ENCODE peak calls at places on chromosomes 3 and 15, in four cellular contexts. T is cardiac muscle cell, Z is AG04450, L is progenitor cell of endocrine pancreas. Y is an unnamed sample.

GRCh38 chr15:74025436-74025835 is 30.9 kb downstream of the PML start:
- DNase-seq in L (no peak), Z (no peak), T (peak), Y (no peak)

GRCh38 chr3:111667621-111668239 is 72.6 kb upstream of the ZBED2 start:
- DNase-seq in Z (no peak), L (no peak), T (peak), Y (no peak)

GRCh38 chr3:17632401-17633100 is 109.9 kb downstream of the TBC1D5 start:
- DNase-seq in Z (peak), T (peak), L (no peak), Y (no peak)

GRCh38 chr3:10380906-10381795 is 60.2 kb upstream of the SEC13 start:
- DNase-seq in Z (no peak), L (no peak), T (no peak), Y (no peak)

GRCh38 chr15:36029606-36030005 is 483.6 kb upstream of the DPH6 start:
- DNase-seq in T (peak), L (no peak), Z (peak), Y (no peak)

GRCh38 chr3:11465744-11466611 is 177.7 kb downstream of the VGLL4 start:
- DNase-seq in L (no peak), T (peak), Z (no peak), Y (no peak)

GRCh38 chr3:21390856-21391255 is 360.2 kb downstream of the ZNF385D start:
- DNase-seq in T (peak), Z (no peak), L (no peak), Y (no peak)

GRCh38 chr3:9345041-9345440 is 17.8 kb upstream of the THUMPD3 start:
- DNase-seq in Z (no peak), T (no peak), L (no peak), Y (no peak)

GRCh38 chr3:172708905-172709775 is 1.7 kb downstream of the NCEH1 start:
- DNase-seq in L (no peak), T (no peak), Z (no peak), Y (no peak)

GRCh38 chr3:53230041-53230621 is 25.7 kb downstream of the TKT start:
- DNase-seq in L (no peak), T (no peak), Z (no peak), Y (no peak)

GRCh38 chr3:126129408-126129891 is 45.5 kb upstream of the SLC41A3 start:
- DNase-seq in L (no peak), Z (no peak), T (peak), Y (peak)

GRCh38 chr15:37517506-37517905 is 416.9 kb upstream of the TMCO5A start:
- DNase-seq in L (no peak), Z (no peak), T (no peak), Y (no peak)

GRCh38 chr15:43225201-43225949 is 4.6 kb upstream of the EPB42 start:
- DNase-seq in Z (peak), L (no peak), T (peak), Y (no peak)
- TF ChIP-seq CTCF in Z (peak), L (peak), T (peak), Y (no peak)

DNA sequence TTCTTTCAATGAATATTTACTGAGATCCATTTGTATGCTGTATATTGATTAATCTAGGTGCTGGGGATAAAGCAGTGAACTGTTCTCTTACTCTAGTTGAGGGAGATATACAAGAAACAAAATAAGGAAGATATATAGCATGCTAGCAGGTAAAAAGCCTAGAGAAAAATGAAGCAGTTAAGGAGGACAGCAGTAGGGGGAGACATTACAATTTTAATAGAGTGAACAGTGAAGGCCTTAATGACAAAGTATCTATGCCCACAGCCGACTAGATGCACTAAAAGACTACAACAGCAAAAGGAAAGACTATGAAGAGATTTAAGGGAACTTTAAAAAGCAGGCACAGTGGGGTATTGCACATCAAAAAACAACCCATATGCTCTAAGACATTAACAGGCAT is 81.4 kb downstream of the XRN1 start:
- DNase-seq in Z (no peak), L (no peak), T (peak), Y (no peak)
- TF ChIP-seq CTCF in Z (peak), L (peak), T (peak), Y (no peak)

DNA sequence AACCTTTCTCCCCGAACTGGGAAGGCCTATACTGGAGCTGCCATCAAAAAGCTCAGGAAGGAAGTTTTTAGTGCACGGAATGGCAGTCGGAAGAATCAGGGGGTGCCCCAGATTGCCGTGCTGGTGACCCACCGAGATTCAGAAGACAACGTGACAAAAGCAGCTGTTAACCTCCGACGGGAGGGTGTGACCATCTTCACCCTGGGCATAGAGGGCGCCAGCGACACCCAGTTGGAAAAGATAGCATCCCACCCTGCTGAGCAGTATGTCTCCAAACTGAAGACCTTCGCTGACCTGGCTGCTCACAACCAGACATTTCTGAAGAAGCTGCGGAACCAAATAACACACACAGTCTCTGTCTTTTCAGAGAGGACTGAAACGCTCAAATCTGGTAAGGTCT is 48.2 kb downstream of the COL6A6 start:
- DNase-seq in L (no peak), T (no peak), Z (no peak), Y (no peak)
- TF ChIP-seq CTCF in L (no peak), T (no peak), Z (no peak), Y (no peak)

DNA sequence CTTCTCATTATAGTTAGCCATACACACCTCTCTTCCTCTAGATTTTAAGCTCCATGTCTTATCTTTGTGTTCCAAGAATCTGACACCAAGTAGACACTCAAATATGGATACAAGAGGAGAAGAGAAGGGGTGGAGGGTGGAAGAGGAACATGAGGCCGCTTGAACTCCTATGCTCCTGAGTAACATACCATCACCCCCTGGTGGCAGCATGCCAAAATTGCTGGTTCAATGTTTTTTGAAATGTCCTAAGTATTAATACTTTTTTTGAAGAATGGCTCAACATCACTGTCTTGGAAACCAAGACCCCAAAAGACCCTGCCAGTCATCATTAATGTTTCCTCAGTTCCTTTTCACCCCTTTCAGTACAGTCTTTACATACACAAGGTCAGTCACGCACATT is 71.8 kb upstream of the HACD2 start:
- DNase-seq in L (no peak), T (no peak), Z (no peak), Y (no peak)
- TF ChIP-seq CTCF in L (peak), T (no peak), Z (peak), Y (no peak)

GRCh38 chr3:32000877-32001276 is 19.3 kb downstream of the ZNF860 start:
- DNase-seq in L (no peak), Z (no peak), T (no peak), Y (no peak)
- TF ChIP-seq CTCF in L (no peak), Z (no peak), T (no peak), Y (no peak)

GRCh38 chr3:120147072-120147871 is 53.0 kb upstream of the GSK3B start:
- DNase-seq in L (no peak), Z (no peak), T (no peak), Y (no peak)
- TF ChIP-seq CTCF in L (peak), Z (no peak), T (no peak), Y (no peak)

GRCh38 chr3:190883141-190883540 is 20.6 kb upstream of the GMNC start:
- DNase-seq in Z (no peak), L (no peak), T (no peak), Y (no peak)

DNA sequence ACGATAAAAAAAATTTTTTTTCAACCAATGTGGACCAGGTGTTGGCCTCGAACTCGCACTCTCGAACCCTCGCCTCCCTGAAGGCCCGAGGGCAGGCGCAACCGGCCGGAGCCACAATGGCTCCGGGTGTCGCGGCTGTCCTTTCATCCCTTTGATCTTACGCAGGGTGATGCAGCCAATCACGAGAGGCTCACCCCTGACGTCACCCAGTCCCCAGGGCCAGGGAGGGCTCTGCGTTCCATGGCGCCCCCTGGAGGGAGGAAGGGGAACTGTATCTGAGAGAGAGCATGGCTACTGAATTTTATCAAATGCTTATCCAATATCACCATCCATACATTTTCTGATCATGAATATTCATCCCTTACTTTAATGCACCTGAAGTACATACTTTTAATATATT is 15.4 kb upstream of the GMNC start:
- DNase-seq in T (no peak), L (no peak), Z (no peak), Y (no peak)
- TF ChIP-seq CTCF in T (peak), L (peak), Z (peak), Y (no peak)

DNA sequence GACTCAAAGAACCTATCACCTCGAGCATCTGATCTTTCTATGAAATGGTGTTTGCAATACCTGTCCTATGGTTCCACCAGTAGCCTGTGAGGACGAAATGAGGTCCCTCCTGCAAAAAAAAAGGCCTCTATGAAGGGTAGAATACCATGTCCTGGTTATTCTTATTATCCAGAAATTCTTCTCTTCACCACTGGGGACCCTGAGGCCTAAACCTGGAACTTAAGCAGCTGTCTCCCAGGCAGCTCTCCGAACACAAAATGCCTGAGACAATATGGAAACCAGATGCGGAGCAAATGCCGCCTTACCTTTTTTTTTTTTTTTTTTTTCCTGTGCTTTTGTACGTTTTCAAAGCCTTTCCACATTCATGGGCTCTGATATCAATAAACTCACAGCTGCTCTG is 62.1 kb upstream of the WNT5A start:
- DNase-seq in T (peak), Z (no peak), L (no peak), Y (no peak)
- TF ChIP-seq CTCF in T (no peak), Z (peak), L (peak), Y (no peak)

DNA sequence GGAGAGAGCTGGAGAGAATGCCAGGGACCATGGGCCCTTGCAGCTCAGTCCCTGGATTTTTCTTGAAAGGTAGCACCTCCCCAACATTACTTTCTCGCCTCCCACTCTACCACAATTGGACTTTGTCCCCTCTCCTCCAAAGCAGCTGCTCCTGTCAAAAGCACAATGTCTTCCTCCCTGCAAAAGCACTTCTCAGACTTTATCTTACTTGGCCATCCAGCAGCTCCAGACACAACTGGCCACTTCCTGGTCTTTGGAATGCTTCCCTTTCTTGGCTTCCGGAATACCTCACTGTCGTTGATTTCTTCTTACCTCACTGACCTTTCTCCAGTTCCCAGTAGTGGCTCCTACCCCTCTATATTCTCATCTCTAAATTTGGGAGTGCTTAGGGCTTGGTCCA is 134.6 kb upstream of the PROK2 start:
- DNase-seq in L (no peak), T (no peak), Z (no peak), Y (no peak)
- TF ChIP-seq CTCF in L (no peak), T (no peak), Z (no peak), Y (no peak)

GRCh38 chr3:113697192-113698090 is 999 bp upstream of the USF3 start:
- DNase-seq in T (peak), L (no peak), Z (no peak), Y (peak)

GRCh38 chr3:113698213-113698742 is 1.8 kb upstream of the USF3 start:
- DNase-seq in Z (no peak), L (no peak), T (no peak), Y (no peak)

GRCh38 chr3:113695426-113695817 is 1.0 kb downstream of the USF3 start:
- DNase-seq in Z (no peak), L (no peak), T (peak), Y (no peak)

GRCh38 chr3:113695818-113696645 is at the start of gene USF3:
- DNase-seq in Z (no peak), L (peak), T (peak), Y (peak)

DNA sequence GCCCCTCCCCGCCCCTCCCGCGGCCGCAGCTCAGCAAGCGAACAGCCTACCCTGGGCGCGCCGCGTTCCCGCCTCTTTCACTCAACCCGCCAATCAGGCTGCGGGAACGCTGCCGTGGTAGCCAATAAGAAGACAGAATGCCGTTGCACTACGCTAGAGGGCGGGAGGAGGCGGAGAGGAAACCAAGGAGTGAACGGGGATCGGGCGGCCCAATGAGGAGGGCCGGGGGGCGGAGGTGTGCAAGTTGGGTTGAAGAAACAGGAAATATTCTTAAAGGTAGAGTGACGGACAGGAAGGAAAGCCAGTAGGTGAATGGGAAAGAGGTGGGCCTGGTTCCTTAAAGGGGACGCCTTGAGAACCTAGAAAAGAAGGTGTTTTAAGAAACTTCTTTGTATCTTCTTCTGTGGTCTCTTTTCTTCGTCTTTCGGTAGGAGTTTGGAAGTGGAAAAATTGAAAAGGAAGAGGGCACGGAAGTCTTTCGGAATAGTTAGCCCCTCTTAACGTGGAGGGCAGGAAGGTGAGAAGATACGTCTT is 283 bp upstream of the USF3 start:
- DNase-seq in Z (peak), T (peak), L (peak), Y (peak)
- TF ChIP-seq CTCF in Z (peak), T (no peak), L (no peak), Y (no peak)